ENCODE peak calls at places on chromosomes 5 and 9, in six cellular contexts. W is neural progenitor cell; Y is H1; H is central memory CD4-positive, alpha-beta T cell; S is Peyer's patch; B is left ventricle myocardium inferior. L is an unnamed sample.

GRCh38 chr5:78362220-78362619 is 1.8 kb downstream of the SCAMP1 start:
- DNase-seq in Y (no peak), S (no peak), W (no peak), H (no peak), B (no peak), L (no peak)

GRCh38 chr5:138975098-138975847 is 100.1 kb upstream of the LRRTM2 start:
- DNase-seq in H (no peak), S (no peak), W (no peak), Y (no peak), B (peak), L (peak)

GRCh38 chr5:633521-633955 is 21.4 kb downstream of the CEP72 start:
- DNase-seq in H (no peak), B (no peak), W (peak), S (no peak), Y (no peak), L (no peak)

GRCh38 chr9:4020747-4021296 is 279.0 kb downstream of the GLIS3 start:
- DNase-seq in H (no peak), S (no peak), Y (no peak), W (no peak), B (no peak), L (no peak)

GRCh38 chr5:123119334-123119986 is 30.4 kb downstream of the PRDM6 start:
- DNase-seq in H (no peak), Y (peak), S (no peak), W (peak), B (no peak), L (no peak)

GRCh38 chr5:143404416-143405062 is 1.1 kb upstream of the NR3C1 start:
- DNase-seq in Y (no peak), B (peak), S (peak), W (peak), H (peak), L (peak)

GRCh38 chr9:109912082-109912581 is 132.1 kb downstream of the PALM2AKAP2 start:
- DNase-seq in W (no peak), S (no peak), H (no peak), Y (no peak), B (no peak), L (no peak)

GRCh38 chr9:129489838-129490582 is 130.9 kb downstream of the C9orf50 start:
- DNase-seq in H (peak), S (peak), B (no peak), W (no peak), Y (no peak), L (no peak)

GRCh38 chr5:87836696-87837095 is 424.0 kb upstream of the CCNH start:
- DNase-seq in H (no peak), S (no peak), W (no peak), Y (no peak), B (no peak), L (no peak)

GRCh38 chr9:129626079-129626943 is at the start of gene NTMT1:
- DNase-seq in H (peak), Y (no peak), B (peak), S (peak), W (peak), L (peak)

GRCh38 chr9:95880011-95880690 is 4.7 kb downstream of the ERCC6L2 start:
- DNase-seq in W (no peak), H (peak), S (no peak), Y (no peak), B (no peak), L (no peak)

GRCh38 chr5:128083811-128084227 is 253 bp downstream of the SLC12A2 start:
- DNase-seq in H (no peak), B (no peak), S (no peak), W (no peak), Y (no peak), L (peak)

GRCh38 chr5:61245486-61245885 is 83.2 kb upstream of the SMIM15 start:
- DNase-seq in B (no peak), S (no peak), W (no peak), Y (no peak), H (no peak), L (no peak)

GRCh38 chr9:131418143-131419028 is 24.5 kb downstream of the PRRC2B start:
- DNase-seq in W (peak), S (no peak), Y (no peak), H (no peak), B (peak), L (no peak)

GRCh38 chr5:84634256-84634655 is 249.6 kb upstream of the EDIL3 start:
- DNase-seq in W (no peak), B (no peak), S (no peak), H (no peak), Y (no peak), L (no peak)

GRCh38 chr9:93305497-93306020 is 121.6 kb downstream of the WNK2 start:
- DNase-seq in H (no peak), B (no peak), Y (no peak), W (no peak), S (peak), L (no peak)

GRCh38 chr9:92561374-92562329 is 25.9 kb upstream of the ECM2 start:
- DNase-seq in S (no peak), W (no peak), Y (no peak), H (no peak), B (no peak), L (no peak)

GRCh38 chr9:99430301-99430700 is 208.2 kb downstream of the SEC61B start:
- DNase-seq in B (no peak), W (no peak), H (no peak), Y (no peak), S (no peak), L (no peak)

GRCh38 chr9:126501383-126502331 is 112.1 kb upstream of the LMX1B start:
- DNase-seq in H (no peak), Y (no peak), B (no peak), W (no peak), S (no peak), L (no peak)

GRCh38 chr5:58716713-58717112 is 133.8 kb downstream of the RAB3C start:
- DNase-seq in H (no peak), W (no peak), B (no peak), S (no peak), Y (no peak), L (no peak)

GRCh38 chr9:114301798-114302565 is 20.9 kb upstream of the ORM1 start:
- DNase-seq in B (no peak), Y (no peak), H (no peak), S (no peak), W (no peak), L (peak)

GRCh38 chr9:73684601-73685000 is 532.9 kb downstream of the ANXA1 start:
- DNase-seq in S (no peak), B (no peak), W (no peak), Y (no peak), H (no peak), L (no peak)

GRCh38 chr5:27516437-27516836 is 478.1 kb upstream of the CDH9 start:
- DNase-seq in W (no peak), S (no peak), B (no peak), Y (no peak), H (no peak), L (no peak)

GRCh38 chr9:35996358-35996970 is 38.5 kb upstream of the OR2S2 start:
- DNase-seq in B (peak), Y (peak), H (no peak), S (no peak), W (no peak), L (no peak)

GRCh38 chr9:135661801-135662560 is 1.1 kb upstream of the LCN9 start:
- DNase-seq in W (no peak), B (no peak), H (no peak), Y (no peak), S (no peak), L (no peak)

GRCh38 chr5:56641635-56642255 is 173.6 kb upstream of the MAP3K1 start:
- DNase-seq in Y (no peak), H (no peak), S (no peak), B (no peak), W (no peak), L (no peak)

GRCh38 chr5:9905661-9906060 is 275.5 kb upstream of the TAS2R1 start:
- DNase-seq in S (no peak), B (no peak), H (no peak), W (no peak), Y (no peak), L (no peak)

GRCh38 chr5:16768184-16768583 is 151.4 kb upstream of the RETREG1 start:
- DNase-seq in W (no peak), B (no peak), Y (no peak), H (no peak), S (no peak), L (no peak)

L was measured in left lobe of liver.